ENCODE peak calls at places on chromosomes 5 and 9, in seven cellular contexts. L, H, C, O, A, W and I are unnamed samples.

GRCh38 chr5:157689942-157690689 is 18.8 kb downstream of the C5orf52 start:
- DNase-seq in A (no peak), O (peak; percentile 33), H (no peak), C (no peak), L (no peak), W (no peak), I (peak; percentile 60)

GRCh38 chr5:72252574-72253155 is 67.4 kb downstream of the MRPS27 start:
- DNase-seq in A (no peak), O (no peak), L (no peak), C (no peak), W (no peak), H (no peak), I (no peak)

GRCh38 chr9:38642951-38643350 is 22.6 kb upstream of the ANKRD18A start:
- DNase-seq in L (no peak), W (no peak), H (no peak), O (no peak), A (no peak), C (no peak), I (no peak)

GRCh38 chr5:159951834-159952233 is 35.6 kb downstream of the ADRA1B start:
- DNase-seq in A (no peak), W (no peak), L (no peak), H (no peak), C (peak; percentile 51), O (no peak), I (no peak)

GRCh38 chr5:423626-424258 is 19.2 kb upstream of the EXOC3 start:
- DNase-seq in A (no peak), W (no peak), H (no peak), O (peak; percentile 22), L (no peak), C (no peak), I (no peak)

GRCh38 chr9:129990269-129991005 is 52.6 kb downstream of the FNBP1 start:
- DNase-seq in W (peak; percentile 85), H (no peak), L (no peak), O (no peak), C (no peak), A (peak; percentile 78), I (no peak)

GRCh38 chr5:170353946-170354345 is 35.2 kb downstream of the KCNMB1 start:
- DNase-seq in O (no peak), A (no peak), L (no peak), H (no peak), W (no peak), C (no peak), I (no peak)

GRCh38 chr5:103624748-103625147 is 62.2 kb upstream of the NUDT12 start:
- DNase-seq in C (peak; percentile 8), L (no peak), A (peak; percentile 39), O (no peak), H (no peak), W (peak; percentile 18), I (no peak)

GRCh38 chr5:142325677-142326479 is 1.1 kb upstream of the SPRY4 start:
- DNase-seq in H (peak; percentile 70), O (peak; percentile 91), W (peak; percentile 32), C (peak; percentile 73), L (peak; percentile 96), A (peak; percentile 94), I (peak; percentile 79)

GRCh38 chr5:14077501-14077900 is 65.6 kb upstream of the TRIO start:
- DNase-seq in L (peak; percentile 5), O (no peak), H (no peak), W (no peak), A (no peak), C (no peak), I (no peak)

GRCh38 chr5:78757269-78758053 is 108.9 kb upstream of the LHFPL2 start:
- DNase-seq in O (no peak), H (no peak), C (peak; percentile 69), L (no peak), W (no peak), A (peak; percentile 72), I (no peak)

GRCh38 chr5:152487130-152487529 is 82.1 kb upstream of the NMUR2 start:
- DNase-seq in L (no peak), C (no peak), H (no peak), A (no peak), W (no peak), O (no peak), I (no peak)
- H2BK5ac ChIP-seq in L (no peak overlapping the region), C (no peak overlapping the region), H (no peak overlapping the region), A (no peak overlapping the region), W (no peak overlapping the region), O (no peak overlapping the region), I (no peak overlapping the region)

GRCh38 chr5:135139397-135140134 is 105.5 kb upstream of the PITX1 start:
- DNase-seq in A (peak; percentile 98), H (no peak), C (peak; percentile 96), W (peak; percentile 89), O (no peak), L (no peak), I (no peak)
- H2BK5ac ChIP-seq in A (no peak overlapping the region), H (no peak overlapping the region), C (peak overlapping the region; percentile 97), W (no peak overlapping the region), O (no peak overlapping the region), L (no peak overlapping the region), I (no peak overlapping the region)

GRCh38 chr9:90906316-90907055 is 104.9 kb downstream of the SYK start:
- DNase-seq in C (peak; percentile 37), A (no peak), L (no peak), W (no peak), O (no peak), H (no peak), I (no peak)

GRCh38 chr9:90907790-90908189 is 106.2 kb downstream of the SYK start:
- DNase-seq in A (no peak), L (no peak), H (no peak), O (no peak), C (no peak), W (no peak), I (no peak)

GRCh38 chr9:90905822-90906221 is 104.2 kb downstream of the SYK start:
- DNase-seq in O (no peak), A (no peak), H (no peak), L (no peak), W (no peak), C (no peak), I (no peak)

GRCh38 chr9:90905079-90905478 is 103.5 kb downstream of the SYK start:
- DNase-seq in H (no peak), L (peak; percentile 28), W (no peak), A (no peak), C (no peak), O (no peak), I (no peak)

GRCh38 chr9:90907056-90907445 is 105.4 kb downstream of the SYK start:
- DNase-seq in W (no peak), O (no peak), L (no peak), H (no peak), C (no peak), A (no peak), I (no peak)
- H2BK5ac ChIP-seq in W (no peak overlapping the region), O (no peak overlapping the region), L (no peak overlapping the region), H (no peak overlapping the region), C (no peak overlapping the region), A (no peak overlapping the region), I (no peak overlapping the region)

GRCh38 chr5:31626604-31627234 is 12.2 kb upstream of the PDZD2 start:
- DNase-seq in W (no peak), H (no peak), O (no peak), A (no peak), C (no peak), L (no peak), I (no peak)
- H2BK5ac ChIP-seq in W (no peak overlapping the region), H (no peak overlapping the region), O (no peak overlapping the region), A (no peak overlapping the region), C (no peak overlapping the region), L (no peak overlapping the region), I (no peak overlapping the region)

DNA sequence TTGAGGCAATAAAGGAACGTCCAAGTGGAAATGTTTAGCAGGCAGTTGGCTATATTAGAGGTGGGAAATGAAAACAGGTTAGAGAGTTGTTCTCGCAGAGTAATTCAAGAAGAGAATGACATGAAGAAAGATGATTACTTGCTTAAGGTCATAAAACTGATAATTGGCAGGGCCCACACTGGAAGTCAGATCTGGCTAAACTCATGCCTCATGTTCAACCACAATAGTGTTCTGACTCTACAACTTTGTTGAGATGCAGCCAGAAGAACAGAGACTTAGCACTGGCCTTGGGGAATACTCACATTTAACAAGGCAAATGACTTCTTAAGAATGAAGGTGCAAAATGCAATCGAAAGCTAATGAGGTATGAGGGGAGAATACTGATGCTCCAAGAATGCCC is 27.2 kb upstream of the TNFSF8 start:
- DNase-seq in L (no peak), C (no peak), H (no peak), A (no peak), O (no peak), W (no peak), I (no peak)
- H2BK5ac ChIP-seq in L (no peak overlapping the region), C (no peak overlapping the region), H (no peak overlapping the region), A (no peak overlapping the region), O (no peak overlapping the region), W (no peak overlapping the region), I (no peak overlapping the region)

GRCh38 chr5:155974369-155974768 is 352.6 kb upstream of the SGCD start:
- DNase-seq in C (no peak), W (no peak), A (no peak), H (no peak), O (no peak), L (no peak), I (no peak)
- H2BK5ac ChIP-seq in C (no peak overlapping the region), W (no peak overlapping the region), A (no peak overlapping the region), H (no peak overlapping the region), O (no peak overlapping the region), L (no peak overlapping the region), I (no peak overlapping the region)

DNA sequence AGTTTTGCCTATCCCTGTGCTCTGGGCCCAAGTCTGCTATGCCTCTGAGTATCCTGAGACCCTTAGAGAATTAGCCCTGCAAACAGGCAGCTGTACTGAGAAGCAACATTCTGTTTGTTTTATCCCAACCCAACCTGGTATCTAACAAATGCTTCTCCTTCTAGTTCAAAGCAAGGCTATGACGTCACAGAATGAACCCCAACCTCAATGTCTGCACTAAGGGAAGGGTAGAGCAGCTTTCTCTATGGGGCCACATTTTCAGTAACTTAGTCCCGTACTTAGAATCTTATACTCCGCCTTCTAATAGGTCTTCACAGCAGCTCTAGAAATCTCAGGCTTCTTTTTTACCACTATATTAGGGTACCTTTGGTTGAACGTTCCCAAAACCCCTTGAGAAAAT is 169.6 kb downstream of the TSSK1B start:
- DNase-seq in A (no peak), O (no peak), W (no peak), C (no peak), H (no peak), L (no peak), I (no peak)
- H2BK5ac ChIP-seq in A (no peak overlapping the region), O (no peak overlapping the region), W (no peak overlapping the region), C (no peak overlapping the region), H (no peak overlapping the region), L (peak overlapping the region; percentile 46), I (no peak overlapping the region)